ENCODE peak calls at places on chromosomes 6 and 20, in nine cellular contexts. B is fibroblast of mammary gland; R is activated CD4-positive, alpha-beta T cell treated with anti-CD3 and anti-CD28 coated beads for 36 hours; E is upper lobe of right lung; Q is neural progenitor cell; Z is RPMI7951; U is GM12865; L is neuronal stem cell; K is small intestine. F is an unnamed sample.

GRCh38 chr6:90263653-90264052 is 33.0 kb downstream of the BACH2 start:
- DNase-seq in B (peak; percentile 67), R (no peak), E (no peak), Q (no peak), Z (peak; percentile 56), U (no peak), L (no peak), K (no peak), F (no peak)

GRCh38 chr20:36932476-36933426 is 18.8 kb downstream of the SAMHD1 start:
- DNase-seq in B (peak; percentile 61), R (no peak), E (peak; percentile 53), Q (no peak), Z (no peak), U (no peak), L (no peak), K (no peak), F (no peak)

GRCh38 chr20:50516180-50516934 is 6.2 kb downstream of the PTPN1 start:
- DNase-seq in B (no peak), R (no peak), E (no peak), Q (no peak), Z (no peak), U (peak; percentile 82), L (no peak), K (no peak), F (no peak)

GRCh38 chr6:137883400-137883888 is 16.4 kb downstream of the TNFAIP3 start:
- DNase-seq in B (peak; percentile 57), R (peak; percentile 56), E (no peak), Q (no peak), Z (no peak), U (peak; percentile 42), L (no peak), K (no peak), F (no peak)

GRCh38 chr20:53769041-53769440 is 175.4 kb upstream of the ZNF217 start:
- DNase-seq in B (no peak), R (no peak), E (no peak), Q (no peak), Z (peak; percentile 52), U (no peak), L (no peak), K (no peak), F (no peak)

GRCh38 chr20:32476684-32477593 is 108.2 kb downstream of the NOL4L start:
- DNase-seq in B (no peak), R (no peak), E (peak; percentile 69), Q (no peak), Z (no peak), U (no peak), L (no peak), K (no peak), F (no peak)

GRCh38 chr6:5260111-5260620 is 584 bp downstream of the LYRM4 start:
- DNase-seq in B (peak; percentile 51), R (peak; percentile 82), E (peak; percentile 84), Q (peak; percentile 77), Z (peak; percentile 62), U (peak; percentile 87), L (no peak), K (peak; percentile 81), F (peak; percentile 75)

GRCh38 chr20:53623454-53624206 is 30.0 kb upstream of the ZNF217 start:
- DNase-seq in B (peak; percentile 85), R (peak; percentile 65), E (peak; percentile 63), Q (peak; percentile 54), Z (peak; percentile 84), U (peak; percentile 79), L (peak; percentile 26), K (peak; percentile 81), F (peak; percentile 12)

GRCh38 chr6:38671885-38672467 is 31.0 kb downstream of the GLO1 start:
- DNase-seq in B (peak; percentile 74), R (peak; percentile 41), E (no peak), Q (peak; percentile 74), Z (peak; percentile 52), U (peak; percentile 83), L (peak; percentile 17), K (peak; percentile 68), F (no peak)

GRCh38 chr6:72946766-72947165 is 278.5 kb downstream of the KHDC1L start:
- DNase-seq in B (peak; percentile 73), R (no peak), E (no peak), Q (no peak), Z (no peak), U (no peak), L (no peak), K (no peak), F (no peak)

GRCh38 chr6:41976794-41977484 is 35.3 kb upstream of the CCND3 start:
- DNase-seq in B (peak; percentile 81), R (peak; percentile 66), E (no peak), Q (no peak), Z (peak; percentile 60), U (peak; percentile 22), L (no peak), K (no peak), F (no peak)

GRCh38 chr6:3071568-3071967 is 3.3 kb downstream of the RIPK1 start:
- DNase-seq in B (no peak), R (no peak), E (no peak), Q (no peak), Z (no peak), U (no peak), L (no peak), K (no peak), F (no peak)

GRCh38 chr20:17938889-17939619 is 29.5 kb downstream of the SNX5 start:
- DNase-seq in B (peak; percentile 63), R (peak; percentile 76), E (peak; percentile 76), Q (peak; percentile 92), Z (peak; percentile 66), U (peak; percentile 85), L (peak; percentile 65), K (peak; percentile 62), F (peak; percentile 42)

GRCh38 chr6:43809417-43810305 is 39.6 kb downstream of the VEGFA start:
- DNase-seq in B (peak; percentile 72), R (no peak), E (no peak), Q (no peak), Z (peak; percentile 79), U (no peak), L (no peak), K (peak; percentile 86), F (no peak)

GRCh38 chr6:139407718-139408222 is 33.3 kb upstream of the CITED2 start:
- DNase-seq in B (peak; percentile 97), R (no peak), E (no peak), Q (peak; percentile 17), Z (peak; percentile 81), U (no peak), L (no peak), K (no peak), F (no peak)

GRCh38 chr20:54550776-54551396 is 75.5 kb downstream of the DOK5 start:
- DNase-seq in B (peak; percentile 5), R (no peak), E (no peak), Q (no peak), Z (no peak), U (no peak), L (no peak), K (no peak), F (no peak)

GRCh38 chr20:35510946-35511735 is 18.3 kb downstream of the C20orf173 start:
- DNase-seq in B (no peak), R (no peak), E (no peak), Q (no peak), Z (no peak), U (no peak), L (no peak), K (no peak), F (no peak)

GRCh38 chr6:100663219-100663863 is 198.6 kb upstream of the SIM1 start:
- DNase-seq in B (peak; percentile 73), R (no peak), E (no peak), Q (no peak), Z (peak; percentile 70), U (no peak), L (no peak), K (no peak), F (no peak)

GRCh38 chr6:3484240-3484639 is 27.4 kb upstream of the SLC22A23 start:
- DNase-seq in B (peak; percentile 78), R (no peak), E (no peak), Q (no peak), Z (peak; percentile 74), U (no peak), L (no peak), K (no peak), F (no peak)

GRCh38 chr6:98641929-98642328 is 192.4 kb upstream of the POU3F2 start:
- DNase-seq in B (no peak), R (no peak), E (no peak), Q (peak; percentile 75), Z (peak; percentile 62), U (no peak), L (peak; percentile 74), K (no peak), F (no peak)

GRCh38 chr20:52060794-52061714 is 130.5 kb downstream of the ZFP64 start:
- DNase-seq in B (peak; percentile 22), R (no peak), E (no peak), Q (peak; percentile 81), Z (peak; percentile 54), U (no peak), L (peak; percentile 44), K (peak; percentile 28), F (no peak)

GRCh38 chr6:160391419-160392116 is 43.4 kb downstream of the SLC22A3 start:
- DNase-seq in B (peak; percentile 90), R (no peak), E (no peak), Q (no peak), Z (peak; percentile 73), U (no peak), L (no peak), K (peak; percentile 91), F (no peak)

GRCh38 chr6:140811642-140812041 is 1321.1 kb upstream of the GJE1 start:
- DNase-seq in B (no peak), R (no peak), E (no peak), Q (no peak), Z (no peak), U (peak; percentile 14), L (no peak), K (no peak), F (no peak)

GRCh38 chr20:20835897-20836296 is 123.5 kb upstream of the RALGAPA2 start:
- DNase-seq in B (no peak), R (no peak), E (no peak), Q (no peak), Z (no peak), U (no peak), L (no peak), K (no peak), F (no peak)

GRCh38 chr6:36577298-36577697 is 16.9 kb upstream of the SRSF3 start:
- DNase-seq in B (peak; percentile 59), R (no peak), E (no peak), Q (no peak), Z (peak; percentile 76), U (no peak), L (no peak), K (peak; percentile 39), F (no peak)

GRCh38 chr6:44257007-44257752 is at the start of gene SLC35B2:
- DNase-seq in B (peak; percentile 49), R (peak; percentile 81), E (peak; percentile 85), Q (peak; percentile 93), Z (peak; percentile 78), U (peak; percentile 86), L (peak; percentile 78), K (peak; percentile 62), F (peak; percentile 74)

F was measured in naive thymus-derived CD8-positive, alpha-beta T cell.